ENCODE peak calls at places on chromosomes 13 and 19, in six cellular contexts. C is A549; D is ovary; X is left lung; K is CD8-positive, alpha-beta T cell; E is GM23248. F is an unnamed sample.

GRCh38 chr13:99655351-99656091 is 154.2 kb downstream of the TM9SF2 start:
- DNase-seq in C (peak), D (no peak), X (no peak), K (no peak), E (peak), F (no peak)

GRCh38 chr13:25046274-25046984 is 49.5 kb upstream of the PABPC3 start:
- DNase-seq in C (no peak), D (no peak), X (no peak), K (no peak), E (peak), F (no peak)

GRCh38 chr13:51645154-51645650 is 60.9 kb downstream of the WDFY2 start:
- DNase-seq in C (no peak), D (no peak), X (no peak), K (no peak), E (peak), F (peak)

GRCh38 chr13:112752711-112753541 is 63.1 kb downstream of the ATP11A start:
- DNase-seq in C (no peak), D (no peak), X (no peak), K (no peak), E (no peak), F (peak)

GRCh38 chr13:45242070-45242469 is 41.2 kb upstream of the KCTD4 start:
- DNase-seq in C (no peak), D (no peak), X (no peak), K (no peak), E (peak), F (no peak)

GRCh38 chr19:39967561-39967960 is 3.4 kb upstream of the PSMC4 start:
- DNase-seq in C (no peak), D (no peak), X (no peak), K (no peak), E (no peak), F (no peak)

GRCh38 chr19:39532233-39533002 is at the start of gene EID2B:
- DNase-seq in C (peak), D (peak), X (peak), K (peak), E (peak), F (peak)

GRCh38 chr19:2782357-2782935 is 627 bp downstream of the SGTA start:
- DNase-seq in C (no peak), D (no peak), X (no peak), K (no peak), E (peak), F (no peak)

GRCh38 chr13:46751811-46752635 is 44.9 kb downstream of the ESD start:
- DNase-seq in C (no peak), D (no peak), X (peak), K (peak), E (peak), F (peak)

GRCh38 chr19:46134527-46134926 is 10.0 kb upstream of the IGFL3 start:
- DNase-seq in C (no peak), D (no peak), X (no peak), K (no peak), E (no peak), F (no peak)

GRCh38 chr19:38496603-38497487 is 63.4 kb downstream of the RYR1 start:
- DNase-seq in C (no peak), D (peak), X (no peak), K (no peak), E (no peak), F (no peak)

GRCh38 chr19:42246143-42246868 is 3.9 kb upstream of the GSK3A start:
- DNase-seq in C (peak), D (peak), X (peak), K (no peak), E (peak), F (no peak)

GRCh38 chr19:38734426-38735256 is 9.6 kb downstream of the CAPN12 start:
- DNase-seq in C (peak), D (no peak), X (peak), K (peak), E (peak), F (no peak)

GRCh38 chr19:49809987-49810389 is 3.1 kb downstream of the FUZ start:
- DNase-seq in C (no peak), D (no peak), X (no peak), K (no peak), E (no peak), F (no peak)
- H3K27ac ChIP-seq in C (no peak), D (peak), X (peak), K (no peak), E (no peak), F (no peak)

GRCh38 chr19:48683349-48683748 is 10.5 kb upstream of the NTN5 start:
- DNase-seq in C (no peak), D (peak), X (peak), K (peak), E (peak), F (no peak)

GRCh38 chr19:48686103-48686502 is 9.7 kb upstream of the FUT2 start:
- DNase-seq in C (no peak), D (no peak), X (no peak), K (no peak), E (no peak), F (no peak)

GRCh38 chr19:48689438-48689837 is 6.3 kb upstream of the FUT2 start:
- DNase-seq in C (no peak), D (no peak), X (no peak), K (no peak), E (no peak), F (no peak)

GRCh38 chr19:48681127-48681470 is 8.3 kb upstream of the NTN5 start:
- DNase-seq in C (no peak), D (no peak), X (no peak), K (no peak), E (peak), F (no peak)

GRCh38 chr19:48685583-48685982 is 10.2 kb upstream of the FUT2 start:
- DNase-seq in C (no peak), D (no peak), X (no peak), K (no peak), E (no peak), F (no peak)
- H3K27ac ChIP-seq in C (no peak), D (no peak), X (no peak), K (no peak), E (no peak), F (no peak)

DNA sequence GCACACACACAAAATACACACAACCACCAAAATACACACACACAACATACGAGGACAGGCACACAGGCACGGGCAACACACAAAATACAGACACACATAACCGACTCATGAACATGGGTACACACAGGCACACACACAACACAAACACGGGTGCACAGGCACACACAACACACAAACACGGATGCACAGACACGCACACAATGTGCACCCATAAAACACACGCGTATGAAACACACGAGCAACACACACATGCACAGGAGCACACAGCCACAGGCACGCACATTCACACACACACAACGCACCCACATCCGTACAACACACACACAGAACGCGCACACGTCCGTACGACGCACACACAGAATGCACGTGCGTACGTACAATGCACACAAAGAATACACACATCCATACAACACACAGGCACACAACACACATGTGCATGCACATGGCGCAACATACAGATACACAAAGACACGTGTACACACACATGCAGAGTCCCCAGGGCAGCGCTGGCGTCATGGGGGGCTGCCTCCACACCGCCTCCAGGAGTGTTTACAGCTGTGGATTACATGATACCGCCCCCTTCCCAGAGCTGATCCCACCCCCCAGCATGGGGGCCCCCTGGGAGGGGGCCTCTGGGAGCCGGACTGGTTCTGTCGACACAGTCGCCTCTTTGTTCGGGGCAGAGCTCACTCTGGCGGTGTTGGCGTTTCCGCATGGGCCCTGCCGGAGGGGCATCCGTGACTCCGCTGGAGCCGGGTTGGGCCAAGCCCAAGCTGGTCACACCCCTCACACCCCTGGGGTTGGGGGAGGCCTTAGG is 2.9 kb downstream of the SBNO2 start:
- DNase-seq in C (no peak), D (peak), X (no peak), K (no peak), E (peak), F (no peak)
- H3K27ac ChIP-seq in C (peak), D (peak), X (peak), K (no peak), E (peak), F (no peak)

GRCh38 chr19:4061683-4062575 is 4.8 kb downstream of the ZBTB7A start:
- DNase-seq in C (no peak), D (no peak), X (peak), K (no peak), E (peak), F (no peak)
- H3K27ac ChIP-seq in C (peak), D (peak), X (peak), K (no peak), E (peak), F (peak)

GRCh38 chr13:36258831-36259230 is 38.8 kb downstream of the CCDC169 start:
- DNase-seq in C (no peak), D (no peak), X (no peak), K (no peak), E (no peak), F (no peak)
- H3K27ac ChIP-seq in C (no peak), D (no peak), X (no peak), K (no peak), E (no peak), F (no peak)

GRCh38 chr13:98626298-98626940 is 49.5 kb upstream of the STK24 start:
- DNase-seq in C (no peak), D (no peak), X (no peak), K (no peak), E (no peak), F (no peak)

GRCh38 chr13:98619556-98619955 is 42.6 kb upstream of the STK24 start:
- DNase-seq in C (no peak), D (no peak), X (no peak), K (no peak), E (no peak), F (no peak)

GRCh38 chr13:98622926-98623325 is 46.0 kb upstream of the STK24 start:
- DNase-seq in C (no peak), D (no peak), X (no peak), K (no peak), E (no peak), F (no peak)
- H3K27ac ChIP-seq in C (no peak), D (no peak), X (no peak), K (no peak), E (no peak), F (no peak)

GRCh38 chr19:7596191-7596937 is 701 bp downstream of the CAMSAP3 start:
- DNase-seq in C (no peak), D (no peak), X (no peak), K (no peak), E (no peak), F (no peak)
- H3K27ac ChIP-seq in C (peak), D (no peak), X (no peak), K (no peak), E (no peak), F (no peak)

F was measured in CD4-positive, alpha-beta T cell.